ENCODE peak calls at places on chromosome 17, in eight cellular contexts. Y is SHP77; O is naive thymus-derived CD8-positive, alpha-beta T cell; K is GM13976; F is PC-9; I is glomerular endothelial cell; J is EL; C is NB4. X is an unnamed sample.

GRCh38 chr17:78407387-78407990 is 29.0 kb downstream of the PGS1 start:
- DNase-seq in Y (no peak), O (no peak), K (no peak), F (no peak), I (no peak), J (no peak), C (peak; percentile 27), X (no peak)

GRCh38 chr17:76530489-76530814 is 7.1 kb downstream of the CYGB start:
- DNase-seq in Y (no peak), O (no peak), K (no peak), F (peak; percentile 36), I (no peak), J (peak; percentile 36), C (no peak), X (no peak)

GRCh38 chr17:2050246-2050866 is 4.5 kb upstream of the HIC1 start:
- DNase-seq in Y (peak; percentile 63), O (peak; percentile 76), K (peak; percentile 80), F (peak; percentile 55), I (no peak), J (peak; percentile 77), C (peak; percentile 44), X (peak; percentile 67)

GRCh38 chr17:82595893-82596292 is 52.4 kb downstream of the WDR45B start:
- DNase-seq in Y (no peak), O (no peak), K (no peak), F (no peak), I (no peak), J (no peak), C (no peak), X (no peak)

GRCh38 chr17:6458416-6458950 is 14.2 kb downstream of the PIMREG start:
- DNase-seq in Y (no peak), O (no peak), K (no peak), F (no peak), I (no peak), J (no peak), C (no peak), X (no peak)

GRCh38 chr17:31320791-31321190 is 631 bp downstream of the EVI2A start:
- DNase-seq in Y (no peak), O (no peak), K (no peak), F (no peak), I (no peak), J (peak; percentile 17), C (peak; percentile 53), X (no peak)

GRCh38 chr17:31556969-31557620 is 165.6 kb downstream of the RAB11FIP4 start:
- DNase-seq in Y (no peak), O (no peak), K (no peak), F (no peak), I (no peak), J (no peak), C (no peak), X (no peak)

GRCh38 chr17:28507567-28508195 is 1.5 kb downstream of the FOXN1 start:
- DNase-seq in Y (no peak), O (no peak), K (no peak), F (no peak), I (no peak), J (no peak), C (no peak), X (no peak)

GRCh38 chr17:16381496-16381820 is 567 bp downstream of the UBB start:
- DNase-seq in Y (no peak), O (no peak), K (no peak), F (no peak), I (no peak), J (peak; percentile 21), C (no peak), X (no peak)

GRCh38 chr17:2214047-2214717 is 89.4 kb downstream of the SMG6 start:
- DNase-seq in Y (no peak), O (no peak), K (no peak), F (no peak), I (no peak), J (peak; percentile 85), C (no peak), X (no peak)

GRCh38 chr17:17091276-17091675 is 49.0 kb downstream of the MPRIP start:
- DNase-seq in Y (no peak), O (no peak), K (no peak), F (no peak), I (no peak), J (no peak), C (no peak), X (no peak)

GRCh38 chr17:5355416-5356129 is 63.9 kb downstream of the NUP88 start:
- DNase-seq in Y (no peak), O (no peak), K (no peak), F (no peak), I (no peak), J (no peak), C (no peak), X (no peak)

GRCh38 chr17:82108038-82108998 is 10.3 kb upstream of the FASN start:
- DNase-seq in Y (no peak), O (no peak), K (no peak), F (no peak), I (no peak), J (no peak), C (no peak), X (no peak)

GRCh38 chr17:82415786-82416185 is 2.4 kb upstream of the HEXD start:
- DNase-seq in Y (no peak), O (no peak), K (no peak), F (no peak), I (no peak), J (no peak), C (no peak), X (no peak)

GRCh38 chr17:19018600-19018950 is 14.0 kb upstream of the FAM83G start:
- DNase-seq in Y (no peak), O (no peak), K (no peak), F (no peak), I (no peak), J (no peak), C (no peak), X (no peak)

GRCh38 chr17:63571632-63572310 is 21.5 kb downstream of the DCAF7 start:
- DNase-seq in Y (no peak), O (no peak), K (no peak), F (no peak), I (no peak), J (peak; percentile 87), C (peak; percentile 74), X (no peak)

GRCh38 chr17:51805765-51806164 is 352.7 kb downstream of the CA10 start:
- DNase-seq in Y (peak; percentile 49), O (no peak), K (no peak), F (no peak), I (no peak), J (no peak), C (no peak), X (no peak)

GRCh38 chr17:12519956-12520594 is 145.6 kb upstream of the MYOCD start:
- DNase-seq in Y (no peak), O (no peak), K (no peak), F (no peak), I (no peak), J (no peak), C (no peak), X (no peak)

GRCh38 chr17:82927661-82928601 is 88.1 kb upstream of the ZNF750 start:
- DNase-seq in Y (no peak), O (no peak), K (no peak), F (no peak), I (no peak), J (no peak), C (no peak), X (no peak)

GRCh38 chr17:73647767-73648542 is 3.7 kb upstream of the SDK2 start:
- DNase-seq in Y (no peak), O (no peak), K (no peak), F (no peak), I (no peak), J (no peak), C (no peak), X (no peak)

GRCh38 chr17:20095366-20096080 is 86.4 kb downstream of the SPECC1 start:
- DNase-seq in Y (peak; percentile 91), O (no peak), K (no peak), F (peak; percentile 19), I (no peak), J (peak; percentile 54), C (peak; percentile 45), X (no peak)

X was measured in germinal center.